ENCODE peak calls at places on chromosomes 5 and 9, in ten cellular contexts. X is GM19239; R is activated effector memory CD4-positive, alpha-beta T cell treated with Interleukin-2 at 50 U/mL for 16 hours; Z is ureter; G is dermis blood vessel endothelial cell; K is globus pallidus; E is GM12865; B is LoVo; T is bronchial epithelial cell; H is colonic mucosa. W is an unnamed sample.

GRCh38 chr5:143271431-143271830 is 132.1 kb downstream of the NR3C1 start:
- DNase-seq in X (no peak), R (no peak), Z (no peak), G (no peak), K (no peak), E (peak; percentile 33), B (no peak), T (no peak), H (no peak), W (no peak)

GRCh38 chr5:131171276-131171815 is 602 bp downstream of the LYRM7 start:
- DNase-seq in X (no peak), R (no peak), Z (no peak), G (peak; percentile 5), K (no peak), E (peak; percentile 59), B (peak; percentile 56), T (peak; percentile 66), H (peak; percentile 69), W (peak; percentile 15)

GRCh38 chr9:109497193-109498165 is 628 bp downstream of the PTPN3 start:
- DNase-seq in X (no peak), R (no peak), Z (no peak), G (no peak), K (no peak), E (no peak), B (peak; percentile 38), T (peak; percentile 54), H (peak; percentile 66), W (peak; percentile 42)

GRCh38 chr5:39570418-39571027 is 145.7 kb upstream of the DAB2 start:
- DNase-seq in X (no peak), R (no peak), Z (no peak), G (peak; percentile 79), K (peak; percentile 19), E (peak; percentile 37), B (peak; percentile 49), T (peak; percentile 39), H (no peak), W (peak; percentile 10)

GRCh38 chr5:157576678-157577077 is 1.1 kb upstream of the ADAM19 start:
- DNase-seq in X (no peak), R (no peak), Z (no peak), G (no peak), K (no peak), E (no peak), B (no peak), T (no peak), H (no peak), W (no peak)

GRCh38 chr9:133803028-133803585 is 65.0 kb upstream of the SARDH start:
- DNase-seq in X (no peak), R (no peak), Z (no peak), G (no peak), K (no peak), E (no peak), B (no peak), T (no peak), H (no peak), W (no peak)

GRCh38 chr9:132731230-132731629 is 61.0 kb downstream of the GTF3C4 start:
- DNase-seq in X (no peak), R (no peak), Z (no peak), G (no peak), K (no peak), E (no peak), B (peak; percentile 9), T (peak; percentile 25), H (peak; percentile 38), W (no peak)

GRCh38 chr5:12934722-12935121 is 1009.8 kb downstream of the DNAH5 start:
- DNase-seq in X (no peak), R (no peak), Z (no peak), G (no peak), K (no peak), E (no peak), B (peak; percentile 17), T (peak; percentile 84), H (no peak), W (no peak)

GRCh38 chr9:99103505-99103904 is 1.4 kb upstream of the TGFBR1 start:
- DNase-seq in X (no peak), R (no peak), Z (no peak), G (peak; percentile 7), K (no peak), E (no peak), B (no peak), T (no peak), H (no peak), W (no peak)

GRCh38 chr5:80569961-80570786 is at the start of gene ANKRD34B:
- DNase-seq in X (peak; percentile 36), R (no peak), Z (no peak), G (peak; percentile 14), K (no peak), E (peak; percentile 63), B (no peak), T (no peak), H (no peak), W (peak; percentile 43)

GRCh38 chr9:76161546-76161945 is 232.7 kb downstream of the RFK start:
- DNase-seq in X (no peak), R (no peak), Z (no peak), G (no peak), K (no peak), E (no peak), B (no peak), T (no peak), H (no peak), W (no peak)

GRCh38 chr5:175797521-175798038 is 73.8 kb upstream of the CPLX2 start:
- DNase-seq in X (no peak), R (no peak), Z (no peak), G (no peak), K (no peak), E (no peak), B (no peak), T (no peak), H (no peak), W (no peak)

GRCh38 chr9:91132576-91133073 is 229.1 kb downstream of the AUH start:
- DNase-seq in X (no peak), R (no peak), Z (no peak), G (no peak), K (no peak), E (no peak), B (no peak), T (no peak), H (no peak), W (no peak)

GRCh38 chr9:69996947-69997346 is 46.7 kb upstream of the MAMDC2 start:
- DNase-seq in X (no peak), R (no peak), Z (no peak), G (no peak), K (no peak), E (no peak), B (no peak), T (peak; percentile 18), H (no peak), W (no peak)

GRCh38 chr5:172692981-172693380 is 51.9 kb downstream of the NEURL1B start:
- DNase-seq in X (no peak), R (no peak), Z (no peak), G (no peak), K (no peak), E (no peak), B (no peak), T (no peak), H (no peak), W (no peak)

GRCh38 chr5:56124885-56125250 is 108.3 kb downstream of the ANKRD55 start:
- DNase-seq in X (no peak), R (no peak), Z (no peak), G (no peak), K (no peak), E (no peak), B (no peak), T (no peak), H (no peak), W (no peak)

GRCh38 chr5:71969464-71969863 is 137.8 kb upstream of the MAP1B start:
- DNase-seq in X (no peak), R (no peak), Z (no peak), G (peak; percentile 5), K (no peak), E (no peak), B (no peak), T (peak; percentile 9), H (no peak), W (no peak)

GRCh38 chr5:74889523-74890105 is 23.4 kb upstream of the FAM169A start:
- DNase-seq in X (no peak), R (no peak), Z (no peak), G (no peak), K (no peak), E (peak; percentile 63), B (no peak), T (no peak), H (no peak), W (no peak)

GRCh38 chr5:78653969-78654368 is 5.4 kb upstream of the LHFPL2 start:
- DNase-seq in X (no peak), R (no peak), Z (no peak), G (peak; percentile 77), K (no peak), E (no peak), B (no peak), T (no peak), H (no peak), W (no peak)

GRCh38 chr9:526904-527591 is 312.4 kb downstream of the DOCK8 start:
- DNase-seq in X (peak; percentile 27), R (no peak), Z (no peak), G (no peak), K (no peak), E (no peak), B (peak; percentile 14), T (peak; percentile 83), H (no peak), W (no peak)

GRCh38 chr9:20611751-20612287 is 10.5 kb downstream of the MLLT3 start:
- DNase-seq in X (no peak), R (no peak), Z (no peak), G (peak; percentile 32), K (no peak), E (peak; percentile 21), B (peak; percentile 79), T (peak; percentile 93), H (no peak), W (no peak)

GRCh38 chr5:151670953-151671636 is 15.6 kb downstream of the SPARC start:
- DNase-seq in X (no peak), R (no peak), Z (no peak), G (peak; percentile 80), K (no peak), E (no peak), B (no peak), T (peak; percentile 51), H (no peak), W (no peak)

GRCh38 chr5:132381614-132382013 is 12.1 kb downstream of the SLC22A5 start:
- DNase-seq in X (no peak), R (no peak), Z (no peak), G (no peak), K (no peak), E (no peak), B (no peak), T (no peak), H (no peak), W (no peak)

GRCh38 chr9:32603914-32604852 is 31.2 kb upstream of the NDUFB6 start:
- DNase-seq in X (no peak), R (no peak), Z (no peak), G (peak; percentile 29), K (no peak), E (no peak), B (peak; percentile 76), T (peak; percentile 68), H (no peak), W (peak; percentile 67)

GRCh38 chr5:62572918-62573514 is 5.6 kb upstream of the LRRC70 start:
- DNase-seq in X (no peak), R (no peak), Z (no peak), G (no peak), K (no peak), E (no peak), B (no peak), T (no peak), H (no peak), W (no peak)

GRCh38 chr5:31149072-31149471 is 44.4 kb upstream of the CDH6 start:
- DNase-seq in X (no peak), R (no peak), Z (no peak), G (no peak), K (peak; percentile 14), E (no peak), B (no peak), T (no peak), H (no peak), W (no peak)

GRCh38 chr9:36970007-36970888 is 63.8 kb downstream of the PAX5 start:
- DNase-seq in X (no peak), R (no peak), Z (no peak), G (no peak), K (no peak), E (no peak), B (no peak), T (peak; percentile 63), H (no peak), W (no peak)

GRCh38 chr5:52760695-52761366 is 26.9 kb upstream of the ITGA1 start:
- DNase-seq in X (no peak), R (no peak), Z (no peak), G (no peak), K (no peak), E (no peak), B (no peak), T (no peak), H (no peak), W (no peak)

W was measured in Calu3.